ENCODE peak calls at places on chromosomes 4 and X, in four cellular contexts. P is fibroblast of pulmonary artery, Q is colonic mucosa, N is tibial nerve. S is an unnamed sample.

GRCh38 chr4:156779046-156779445 is 192.6 kb downstream of the PDGFC start:
- DNase-seq in P (peak), Q (no peak), N (no peak), S (no peak)

GRCh38 chr4:169219440-169219839 is 51.3 kb downstream of the SH3RF1 start:
- DNase-seq in P (no peak), Q (no peak), N (no peak), S (peak)

GRCh38 chr4:176897226-176897625 is 104.5 kb upstream of the VEGFC start:
- DNase-seq in P (peak), Q (no peak), N (no peak), S (no peak)

GRCh38 chrX:24080670-24081069 is 25.9 kb downstream of the EIF2S3 start:
- DNase-seq in P (no peak), Q (no peak), N (no peak), S (no peak)

GRCh38 chr4:54152846-54153600 is 53.1 kb downstream of the GSX2 start:
- DNase-seq in P (peak), Q (no peak), N (no peak), S (no peak)

GRCh38 chr4:113645771-113646455 is 115.6 kb downstream of the CAMK2D start:
- DNase-seq in P (peak), Q (peak), N (no peak), S (peak)

GRCh38 chrX:39772057-39772832 is 325.5 kb downstream of the BCOR start:
- DNase-seq in P (no peak), Q (no peak), N (no peak), S (no peak)

GRCh38 chr4:108991929-108992328 is 229.1 kb upstream of the ETNPPL start:
- DNase-seq in P (peak), Q (no peak), N (no peak), S (no peak)

GRCh38 chr4:101020956-101021355 is 326.4 kb downstream of the PPP3CA start:
- DNase-seq in P (peak), Q (no peak), N (no peak), S (no peak)

GRCh38 chrX:153637121-153638040 is 9.6 kb upstream of the DUSP9 start:
- DNase-seq in P (no peak), Q (no peak), N (no peak), S (no peak)

GRCh38 chrX:153639177-153640044 is 7.6 kb upstream of the DUSP9 start:
- DNase-seq in P (no peak), Q (no peak), N (no peak), S (no peak)

GRCh38 chrX:153638436-153639176 is 8.4 kb upstream of the DUSP9 start:
- DNase-seq in P (no peak), Q (no peak), N (no peak), S (no peak)

GRCh38 chrX:153636716-153637115 is 10.3 kb upstream of the DUSP9 start:
- DNase-seq in P (no peak), Q (no peak), N (no peak), S (no peak)

DNA sequence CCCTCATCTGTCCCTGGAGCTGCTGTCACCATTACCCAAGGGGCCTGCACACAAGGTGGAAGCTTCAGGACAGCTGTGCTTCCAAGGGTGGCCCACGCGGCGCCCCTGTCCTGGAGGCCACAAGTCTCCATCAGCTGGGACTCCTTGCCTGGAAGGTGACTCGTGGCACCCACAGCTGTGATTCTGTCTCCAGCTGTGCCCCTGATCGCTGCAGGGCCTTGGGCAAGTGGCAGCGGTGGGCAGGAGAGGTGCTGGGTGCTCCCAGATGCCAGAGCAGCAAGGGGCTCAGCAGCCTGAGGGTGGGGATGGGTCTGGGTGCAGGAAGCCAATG is 9.0 kb upstream of the DUSP9 start:
- DNase-seq in P (no peak), Q (no peak), N (no peak), S (no peak)
- TF ChIP-seq CTCF in P (no peak), Q (no peak), N (no peak), S (no peak)

DNA sequence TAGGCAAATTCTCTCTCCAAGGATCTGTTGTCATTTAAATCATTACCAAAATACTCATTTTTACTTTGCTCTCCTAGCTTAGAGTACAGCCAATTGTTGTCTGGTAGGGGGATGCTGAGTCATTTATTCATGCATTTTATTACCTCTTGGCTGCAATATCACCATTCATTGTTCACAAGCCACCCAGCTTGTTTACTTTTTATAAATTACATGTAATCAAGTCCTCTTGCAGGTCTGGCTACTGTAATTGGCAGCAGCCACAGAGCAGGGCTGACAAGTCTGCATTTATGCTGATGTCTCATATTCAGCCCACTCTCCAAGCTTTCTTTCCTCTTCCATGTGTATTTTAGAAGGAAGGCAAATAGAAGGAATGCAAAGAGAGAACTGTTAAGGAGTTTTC is 15.4 kb downstream of the GAB1 start:
- DNase-seq in P (peak), Q (peak), N (no peak), S (peak)
- H3K4me3 ChIP-seq in P (no peak), Q (no peak), N (no peak), S (no peak)

DNA sequence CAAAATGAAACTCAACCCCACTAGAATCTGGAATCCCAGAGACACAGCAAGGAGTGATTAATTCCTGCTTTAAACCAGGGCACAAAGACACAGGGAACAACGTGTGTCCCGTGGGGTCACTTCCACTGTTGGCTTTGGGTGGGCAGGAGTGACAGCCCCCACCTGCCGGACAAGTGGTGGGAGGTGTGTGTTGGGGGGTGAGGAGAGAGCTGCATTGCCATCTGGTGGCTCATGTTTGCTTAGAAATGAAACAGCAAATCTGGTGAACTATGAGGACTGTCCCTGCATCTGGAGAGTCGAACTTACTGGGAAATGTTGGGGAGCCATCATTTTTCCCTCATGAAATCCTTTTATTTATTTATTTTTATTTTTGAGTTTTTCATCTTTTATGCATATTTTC is 75.9 kb upstream of the AFAP1 start:
- DNase-seq in P (peak), Q (no peak), N (no peak), S (no peak)
- TF ChIP-seq CTCF in P (peak), Q (no peak), N (no peak), S (peak)

DNA sequence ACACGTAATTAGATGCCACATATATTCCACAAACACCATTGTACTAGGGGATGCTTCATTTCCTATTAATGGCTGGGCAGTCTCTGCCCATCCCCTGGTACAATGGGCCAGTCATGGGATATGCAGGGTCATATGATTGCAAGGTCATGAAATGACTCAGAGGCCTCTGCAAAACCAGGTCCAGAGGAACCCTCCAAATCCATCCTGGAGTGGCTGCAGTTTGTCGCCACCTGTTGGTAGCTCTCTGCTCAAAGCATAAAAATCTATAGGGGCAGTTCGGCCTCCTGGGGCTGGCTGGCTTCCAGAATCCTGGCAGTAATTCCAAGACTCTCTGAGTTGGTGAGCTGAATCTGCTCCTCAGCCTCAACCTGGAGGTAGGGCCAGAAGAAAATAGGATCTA is 22.9 kb upstream of the PUDP start:
- DNase-seq in P (peak), Q (peak), N (no peak), S (no peak)
- H3K4me3 ChIP-seq in P (no peak), Q (no peak), N (no peak), S (no peak)

GRCh38 chrX:140318306-140318705 is 186.6 kb downstream of the SOX3 start:
- DNase-seq in P (no peak), Q (no peak), N (no peak), S (no peak)

GRCh38 chrX:140317462-140317861 is 187.4 kb downstream of the SOX3 start:
- DNase-seq in P (no peak), Q (no peak), N (no peak), S (no peak)
- TF ChIP-seq CTCF in P (no peak), Q (no peak), N (no peak), S (no peak)

GRCh38 chr4:2416564-2417195 is 1.8 kb downstream of the ZFYVE28 start:
- DNase-seq in P (peak), Q (peak), N (no peak), S (no peak)

GRCh38 chr4:2418652-2419571 is at the start of gene CFAP99:
- DNase-seq in P (peak), Q (peak), N (peak), S (peak)

GRCh38 chr4:2417765-2418651 is at the start of gene ZFYVE28:
- DNase-seq in P (peak), Q (peak), N (no peak), S (no peak)

GRCh38 chr4:2415881-2416563 is 2.4 kb downstream of the ZFYVE28 start:
- DNase-seq in P (no peak), Q (no peak), N (no peak), S (no peak)

DNA sequence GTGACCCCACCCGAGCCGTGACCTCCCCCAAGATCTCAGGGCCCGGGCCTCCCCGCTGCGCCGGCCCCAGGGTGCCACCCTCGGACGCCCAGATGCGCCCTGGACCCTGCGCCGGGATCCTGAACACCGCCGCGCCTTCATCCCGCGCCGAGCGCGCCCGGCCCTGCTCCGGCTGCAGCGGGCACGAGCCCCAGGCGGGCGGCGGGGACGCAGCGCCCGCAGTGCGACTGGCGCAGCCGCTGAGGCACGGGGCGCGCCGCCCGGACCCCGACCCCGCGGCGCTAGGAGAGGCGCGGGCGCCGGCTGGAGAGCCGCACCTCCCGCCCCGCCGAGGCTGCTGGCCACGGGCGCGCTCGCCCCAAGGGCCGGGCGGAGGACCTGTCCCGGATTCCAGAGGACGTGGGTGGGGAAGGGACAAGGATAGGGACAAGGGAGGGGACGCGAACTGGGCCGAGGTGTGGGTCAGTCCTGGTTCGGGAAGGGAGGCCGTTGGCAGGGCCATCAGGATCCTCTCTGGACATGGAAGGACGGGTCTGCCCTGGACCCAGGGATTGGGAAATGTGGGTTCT is 1.2 kb downstream of the ZFYVE28 start:
- DNase-seq in P (no peak), Q (no peak), N (no peak), S (no peak)
- H3K4me3 ChIP-seq in P (peak), Q (peak), N (peak), S (peak)

GRCh38 chrX:152912121-152912520 is 14.3 kb downstream of the ZNF185 start:
- DNase-seq in P (no peak), Q (no peak), N (no peak), S (no peak)
- TF ChIP-seq CTCF in P (no peak), Q (no peak), N (no peak), S (no peak)

DNA sequence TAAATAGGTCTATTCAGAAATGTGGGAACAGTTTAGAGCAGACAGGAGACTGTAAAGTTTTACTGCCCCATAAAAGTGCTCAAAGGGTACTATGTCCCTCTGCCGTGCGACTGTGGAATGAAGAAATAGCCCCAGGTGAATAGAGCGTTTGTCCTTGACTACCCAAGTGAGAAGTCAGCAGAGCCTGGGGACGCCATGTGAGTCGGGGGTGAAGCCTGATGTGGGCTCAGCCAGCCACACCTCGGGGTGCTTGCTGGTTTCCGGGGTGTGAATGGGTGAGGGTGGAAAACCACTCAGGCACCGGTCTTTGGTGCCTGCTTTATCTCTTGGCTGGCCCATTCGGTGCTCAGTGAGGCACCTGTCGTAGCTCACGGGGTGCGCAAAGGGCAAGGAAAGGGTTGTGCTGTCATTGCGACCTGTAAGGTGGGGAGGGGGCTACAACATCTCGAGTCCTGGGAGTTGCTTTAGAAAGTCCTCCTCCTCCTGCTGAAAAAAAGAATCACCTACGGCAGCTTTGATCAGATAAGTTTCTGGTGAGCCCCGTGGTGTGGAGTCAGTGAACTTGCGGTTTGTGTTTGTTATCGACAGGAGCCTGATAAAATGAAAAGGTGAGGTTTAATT is 895 bp downstream of the TRIM2 start:
- DNase-seq in P (no peak), Q (peak), N (no peak), S (peak)
- H3K4me3 ChIP-seq in P (peak), Q (peak), N (peak), S (peak)

GRCh38 chrX:35722128-35722527 is 76.0 kb upstream of the MAGEB16 start:
- DNase-seq in P (no peak), Q (no peak), N (no peak), S (no peak)
- TF ChIP-seq CTCF in P (no peak), Q (no peak), N (no peak), S (no peak)

S was measured in LNCaP clone FGC.